ENCODE peak calls at places on chromosomes 3 and 15, in five cellular contexts. F is activated CD4-positive, alpha-beta T cell treated with anti-CD3 and anti-CD28 coated beads, Interleukin-2, amount 50 U/mL, for 1 hour; I is activated CD4-positive, alpha-beta memory T cell treated with anti-CD3 and anti-CD28 coated beads for 36 hours; W is neural crest cell; A is Peyer's patch. O is an unnamed sample.

GRCh38 chr3:106805625-106806024 is 571.6 kb upstream of the CCDC54 start:
- DNase-seq in F (no peak), A (no peak), I (no peak), W (no peak), O (no peak)

GRCh38 chr3:115363071-115363470 is 216.0 kb upstream of the ZBTB20 start:
- DNase-seq in I (no peak), A (no peak), F (no peak), W (no peak), O (no peak)

GRCh38 chr3:133750201-133750748 is 4.1 kb downstream of the TF start:
- DNase-seq in W (no peak), A (no peak), I (no peak), F (no peak), O (no peak)

GRCh38 chr3:13063225-13063624 is 10.0 kb downstream of the IQSEC1 start:
- DNase-seq in A (no peak), I (no peak), F (no peak), W (no peak), O (no peak)

GRCh38 chr15:68200016-68200861 is 4.9 kb downstream of the CALML4 start:
- DNase-seq in W (no peak), F (no peak), I (no peak), A (no peak), O (no peak)

GRCh38 chr3:50807266-50807665 is 132.5 kb downstream of the DOCK3 start:
- DNase-seq in F (no peak), A (no peak), I (no peak), W (no peak), O (no peak)

GRCh38 chr3:8500208-8500961 is 1.2 kb upstream of the LMCD1 start:
- DNase-seq in A (no peak), F (no peak), W (peak; percentile 25), I (no peak), O (no peak)

GRCh38 chr3:71694358-71694999 is 30.7 kb downstream of the EIF4E3 start:
- DNase-seq in A (no peak), I (no peak), W (no peak), F (no peak), O (no peak)

GRCh38 chr3:49460188-49460885 is 9.7 kb upstream of the DAG1 start:
- DNase-seq in A (no peak), I (no peak), W (no peak), F (no peak), O (no peak)

GRCh38 chr3:22016197-22016596 is 265.2 kb upstream of the ZNF385D start:
- DNase-seq in W (no peak), F (no peak), A (no peak), I (no peak), O (no peak)

GRCh38 chr3:143784446-143784845 is 63.8 kb downstream of the SLC9A9 start:
- DNase-seq in W (no peak), F (no peak), A (no peak), I (no peak), O (no peak)

GRCh38 chr15:74265046-74265639 is 29.0 kb downstream of the CCDC33 start:
- DNase-seq in F (no peak), I (peak; percentile 21), A (no peak), W (peak; percentile 75), O (no peak)

GRCh38 chr3:120153294-120153693 is 59.0 kb upstream of the GSK3B start:
- DNase-seq in F (no peak), I (no peak), A (no peak), W (no peak), O (no peak)